ENCODE peak calls at places on chromosome 13, in ten cellular contexts. One of them, this sample, is unnamed.

GRCh38 chr13:32153056-32153455 is 121.5 kb downstream of the FRY start:
- DNase-seq in head of caudate nucleus: no peak
- DNase-seq in osteocyte: no peak
- DNase-seq in SK-N-SH: no peak
- DNase-seq in SHP77: no peak
- DNase-seq in AG04450: peak; percentile 36
- DNase-seq in stimulated activated CD4-positive, alpha-beta T cell treated with anti-CD3 and anti-CD28 coated beads, Interleukin-1b, Interleukin-23, amount 100 ng/mL, for 1 hour: no peak
- DNase-seq in T-helper 17 cell: no peak
- DNase-seq in NCI-H1417: no peak
- DNase-seq in coronary artery: no peak
- DNase-seq in this sample: no peak

GRCh38 chr13:41311607-41312500 is 787 bp downstream of the NAA16 start:
- DNase-seq in stimulated activated CD4-positive, alpha-beta T cell treated with anti-CD3 and anti-CD28 coated beads, Interleukin-1b, Interleukin-23, amount 100 ng/mL, for 1 hour: no peak
- DNase-seq in coronary artery: peak; percentile 75
- DNase-seq in NCI-H1417: peak; percentile 49
- DNase-seq in T-helper 17 cell: peak; percentile 48
- DNase-seq in osteocyte: no peak
- DNase-seq in SHP77: peak; percentile 10
- DNase-seq in AG04450: no peak
- DNase-seq in SK-N-SH: peak; percentile 62
- DNase-seq in head of caudate nucleus: no peak
- DNase-seq in this sample: no peak

GRCh38 chr13:74443623-74444022 is 309.4 kb upstream of the KLF12 start:
- DNase-seq in T-helper 17 cell: no peak
- DNase-seq in SK-N-SH: no peak
- DNase-seq in AG04450: peak; percentile 60
- DNase-seq in NCI-H1417: no peak
- DNase-seq in stimulated activated CD4-positive, alpha-beta T cell treated with anti-CD3 and anti-CD28 coated beads, Interleukin-1b, Interleukin-23, amount 100 ng/mL, for 1 hour: no peak
- DNase-seq in SHP77: no peak
- DNase-seq in head of caudate nucleus: no peak
- DNase-seq in osteocyte: no peak
- DNase-seq in coronary artery: no peak
- DNase-seq in this sample: no peak

GRCh38 chr13:66689037-66689619 is 541.0 kb downstream of the PCDH9 start:
- DNase-seq in SHP77: no peak
- DNase-seq in stimulated activated CD4-positive, alpha-beta T cell treated with anti-CD3 and anti-CD28 coated beads, Interleukin-1b, Interleukin-23, amount 100 ng/mL, for 1 hour: no peak
- DNase-seq in NCI-H1417: no peak
- DNase-seq in head of caudate nucleus: no peak
- DNase-seq in T-helper 17 cell: no peak
- DNase-seq in coronary artery: no peak
- DNase-seq in AG04450: no peak
- DNase-seq in osteocyte: no peak
- DNase-seq in SK-N-SH: peak; percentile 19
- DNase-seq in this sample: no peak

GRCh38 chr13:73090116-73090811 is 31.5 kb downstream of the KLF5 start:
- DNase-seq in SK-N-SH: no peak
- DNase-seq in head of caudate nucleus: no peak
- DNase-seq in T-helper 17 cell: no peak
- DNase-seq in NCI-H1417: peak; percentile 92
- DNase-seq in SHP77: peak; percentile 50
- DNase-seq in AG04450: peak; percentile 48
- DNase-seq in osteocyte: no peak
- DNase-seq in coronary artery: no peak
- DNase-seq in stimulated activated CD4-positive, alpha-beta T cell treated with anti-CD3 and anti-CD28 coated beads, Interleukin-1b, Interleukin-23, amount 100 ng/mL, for 1 hour: no peak
- DNase-seq in this sample: no peak

GRCh38 chr13:41216160-41216559 is 21.8 kb upstream of the KBTBD7 start:
- DNase-seq in SHP77: no peak
- DNase-seq in stimulated activated CD4-positive, alpha-beta T cell treated with anti-CD3 and anti-CD28 coated beads, Interleukin-1b, Interleukin-23, amount 100 ng/mL, for 1 hour: no peak
- DNase-seq in osteocyte: no peak
- DNase-seq in NCI-H1417: no peak
- DNase-seq in head of caudate nucleus: no peak
- DNase-seq in coronary artery: no peak
- DNase-seq in AG04450: peak; percentile 32
- DNase-seq in SK-N-SH: no peak
- DNase-seq in T-helper 17 cell: no peak
- DNase-seq in this sample: no peak

GRCh38 chr13:111873676-111874178 is 193.2 kb upstream of the SOX1 start:
- DNase-seq in NCI-H1417: no peak
- DNase-seq in SK-N-SH: no peak
- DNase-seq in head of caudate nucleus: no peak
- DNase-seq in AG04450: no peak
- DNase-seq in coronary artery: peak; percentile 38
- DNase-seq in T-helper 17 cell: no peak
- DNase-seq in SHP77: no peak
- DNase-seq in stimulated activated CD4-positive, alpha-beta T cell treated with anti-CD3 and anti-CD28 coated beads, Interleukin-1b, Interleukin-23, amount 100 ng/mL, for 1 hour: no peak
- DNase-seq in osteocyte: no peak
- DNase-seq in this sample: peak; percentile 43

GRCh38 chr13:32225494-32225931 is 89.7 kb downstream of the ZAR1L start:
- DNase-seq in AG04450: peak; percentile 89
- DNase-seq in stimulated activated CD4-positive, alpha-beta T cell treated with anti-CD3 and anti-CD28 coated beads, Interleukin-1b, Interleukin-23, amount 100 ng/mL, for 1 hour: no peak
- DNase-seq in osteocyte: no peak
- DNase-seq in SHP77: no peak
- DNase-seq in NCI-H1417: no peak
- DNase-seq in T-helper 17 cell: no peak
- DNase-seq in head of caudate nucleus: no peak
- DNase-seq in coronary artery: no peak
- DNase-seq in SK-N-SH: no peak
- DNase-seq in this sample: no peak

GRCh38 chr13:25977216-25977615 is 74.6 kb downstream of the SHISA2 start:
- DNase-seq in coronary artery: no peak
- DNase-seq in osteocyte: no peak
- DNase-seq in stimulated activated CD4-positive, alpha-beta T cell treated with anti-CD3 and anti-CD28 coated beads, Interleukin-1b, Interleukin-23, amount 100 ng/mL, for 1 hour: no peak
- DNase-seq in T-helper 17 cell: no peak
- DNase-seq in SHP77: peak; percentile 76
- DNase-seq in NCI-H1417: no peak
- DNase-seq in AG04450: no peak
- DNase-seq in SK-N-SH: no peak
- DNase-seq in head of caudate nucleus: no peak
- DNase-seq in this sample: no peak

GRCh38 chr13:79270859-79271258 is 135.2 kb downstream of the RBM26 start:
- DNase-seq in head of caudate nucleus: no peak
- DNase-seq in SK-N-SH: no peak
- DNase-seq in osteocyte: no peak
- DNase-seq in stimulated activated CD4-positive, alpha-beta T cell treated with anti-CD3 and anti-CD28 coated beads, Interleukin-1b, Interleukin-23, amount 100 ng/mL, for 1 hour: no peak
- DNase-seq in coronary artery: no peak
- DNase-seq in NCI-H1417: no peak
- DNase-seq in SHP77: no peak
- DNase-seq in T-helper 17 cell: no peak
- DNase-seq in AG04450: no peak
- DNase-seq in this sample: no peak

GRCh38 chr13:35343417-35343816 is 133.1 kb downstream of the MAB21L1 start:
- DNase-seq in coronary artery: no peak
- DNase-seq in SHP77: no peak
- DNase-seq in NCI-H1417: no peak
- DNase-seq in AG04450: no peak
- DNase-seq in head of caudate nucleus: no peak
- DNase-seq in stimulated activated CD4-positive, alpha-beta T cell treated with anti-CD3 and anti-CD28 coated beads, Interleukin-1b, Interleukin-23, amount 100 ng/mL, for 1 hour: no peak
- DNase-seq in SK-N-SH: no peak
- DNase-seq in osteocyte: no peak
- DNase-seq in T-helper 17 cell: no peak
- DNase-seq in this sample: no peak

GRCh38 chr13:31955745-31956144 is 75.8 kb upstream of the FRY start:
- DNase-seq in NCI-H1417: no peak
- DNase-seq in osteocyte: no peak
- DNase-seq in T-helper 17 cell: no peak
- DNase-seq in stimulated activated CD4-positive, alpha-beta T cell treated with anti-CD3 and anti-CD28 coated beads, Interleukin-1b, Interleukin-23, amount 100 ng/mL, for 1 hour: no peak
- DNase-seq in coronary artery: no peak
- DNase-seq in head of caudate nucleus: no peak
- DNase-seq in SHP77: no peak
- DNase-seq in AG04450: no peak
- DNase-seq in SK-N-SH: no peak
- DNase-seq in this sample: no peak

GRCh38 chr13:63512095-63512494 is 2096.4 kb upstream of the PCDH20 start:
- DNase-seq in osteocyte: no peak
- DNase-seq in head of caudate nucleus: no peak
- DNase-seq in coronary artery: no peak
- DNase-seq in stimulated activated CD4-positive, alpha-beta T cell treated with anti-CD3 and anti-CD28 coated beads, Interleukin-1b, Interleukin-23, amount 100 ng/mL, for 1 hour: no peak
- DNase-seq in T-helper 17 cell: no peak
- DNase-seq in AG04450: no peak
- DNase-seq in NCI-H1417: no peak
- DNase-seq in SK-N-SH: no peak
- DNase-seq in SHP77: no peak
- DNase-seq in this sample: no peak

GRCh38 chr13:87527036-87527435 is 144.1 kb upstream of the SLITRK5 start:
- DNase-seq in stimulated activated CD4-positive, alpha-beta T cell treated with anti-CD3 and anti-CD28 coated beads, Interleukin-1b, Interleukin-23, amount 100 ng/mL, for 1 hour: no peak
- DNase-seq in head of caudate nucleus: no peak
- DNase-seq in SK-N-SH: no peak
- DNase-seq in SHP77: no peak
- DNase-seq in T-helper 17 cell: no peak
- DNase-seq in coronary artery: no peak
- DNase-seq in NCI-H1417: no peak
- DNase-seq in AG04450: no peak
- DNase-seq in osteocyte: no peak
- DNase-seq in this sample: no peak

GRCh38 chr13:86864376-86864775 is 806.8 kb upstream of the SLITRK5 start:
- DNase-seq in head of caudate nucleus: no peak
- DNase-seq in SHP77: no peak
- DNase-seq in coronary artery: no peak
- DNase-seq in NCI-H1417: no peak
- DNase-seq in SK-N-SH: no peak
- DNase-seq in AG04450: no peak
- DNase-seq in osteocyte: no peak
- DNase-seq in T-helper 17 cell: no peak
- DNase-seq in stimulated activated CD4-positive, alpha-beta T cell treated with anti-CD3 and anti-CD28 coated beads, Interleukin-1b, Interleukin-23, amount 100 ng/mL, for 1 hour: no peak
- DNase-seq in this sample: no peak

GRCh38 chr13:98997738-98998641 is 20.1 kb upstream of the DOCK9 start:
- DNase-seq in T-helper 17 cell: no peak
- DNase-seq in AG04450: no peak
- DNase-seq in coronary artery: no peak
- DNase-seq in SHP77: peak; percentile 83
- DNase-seq in NCI-H1417: no peak
- DNase-seq in osteocyte: no peak
- DNase-seq in stimulated activated CD4-positive, alpha-beta T cell treated with anti-CD3 and anti-CD28 coated beads, Interleukin-1b, Interleukin-23, amount 100 ng/mL, for 1 hour: no peak
- DNase-seq in head of caudate nucleus: no peak
- DNase-seq in SK-N-SH: no peak
- DNase-seq in this sample: no peak

GRCh38 chr13:51033431-51034185 is 77.5 kb downstream of the C13orf42 start:
- DNase-seq in osteocyte: peak; percentile 60
- DNase-seq in NCI-H1417: no peak
- DNase-seq in SHP77: no peak
- DNase-seq in T-helper 17 cell: no peak
- DNase-seq in stimulated activated CD4-positive, alpha-beta T cell treated with anti-CD3 and anti-CD28 coated beads, Interleukin-1b, Interleukin-23, amount 100 ng/mL, for 1 hour: no peak
- DNase-seq in head of caudate nucleus: no peak
- DNase-seq in coronary artery: no peak
- DNase-seq in SK-N-SH: no peak
- DNase-seq in AG04450: no peak
- DNase-seq in this sample: no peak

GRCh38 chr13:32278456-32278855 is 36.7 kb downstream of the ZAR1L start:
- DNase-seq in AG04450: peak; percentile 50
- DNase-seq in coronary artery: no peak
- DNase-seq in T-helper 17 cell: no peak
- DNase-seq in stimulated activated CD4-positive, alpha-beta T cell treated with anti-CD3 and anti-CD28 coated beads, Interleukin-1b, Interleukin-23, amount 100 ng/mL, for 1 hour: no peak
- DNase-seq in osteocyte: no peak
- DNase-seq in SK-N-SH: no peak
- DNase-seq in head of caudate nucleus: no peak
- DNase-seq in SHP77: no peak
- DNase-seq in NCI-H1417: no peak
- DNase-seq in this sample: no peak

GRCh38 chr13:36685912-36686311 is 12.1 kb downstream of the SERTM1 start:
- DNase-seq in T-helper 17 cell: no peak
- DNase-seq in coronary artery: no peak
- DNase-seq in AG04450: no peak
- DNase-seq in stimulated activated CD4-positive, alpha-beta T cell treated with anti-CD3 and anti-CD28 coated beads, Interleukin-1b, Interleukin-23, amount 100 ng/mL, for 1 hour: no peak
- DNase-seq in SHP77: no peak
- DNase-seq in NCI-H1417: no peak
- DNase-seq in head of caudate nucleus: no peak
- DNase-seq in osteocyte: no peak
- DNase-seq in SK-N-SH: no peak
- DNase-seq in this sample: no peak

GRCh38 chr13:70424428-70424827 is 316.2 kb upstream of the KLHL1 start:
- DNase-seq in coronary artery: no peak
- DNase-seq in T-helper 17 cell: no peak
- DNase-seq in head of caudate nucleus: no peak
- DNase-seq in AG04450: no peak
- DNase-seq in NCI-H1417: no peak
- DNase-seq in SHP77: no peak
- DNase-seq in osteocyte: no peak
- DNase-seq in SK-N-SH: no peak
- DNase-seq in stimulated activated CD4-positive, alpha-beta T cell treated with anti-CD3 and anti-CD28 coated beads, Interleukin-1b, Interleukin-23, amount 100 ng/mL, for 1 hour: no peak
- DNase-seq in this sample: no peak

GRCh38 chr13:78054152-78054551 is 135.5 kb upstream of the EDNRB start:
- DNase-seq in osteocyte: no peak
- DNase-seq in AG04450: no peak
- DNase-seq in T-helper 17 cell: no peak
- DNase-seq in SK-N-SH: no peak
- DNase-seq in SHP77: no peak
- DNase-seq in stimulated activated CD4-positive, alpha-beta T cell treated with anti-CD3 and anti-CD28 coated beads, Interleukin-1b, Interleukin-23, amount 100 ng/mL, for 1 hour: no peak
- DNase-seq in NCI-H1417: no peak
- DNase-seq in head of caudate nucleus: no peak
- DNase-seq in coronary artery: no peak
- DNase-seq in this sample: no peak

GRCh38 chr13:80486407-80486806 is 145.5 kb upstream of the SPRY2 start:
- DNase-seq in AG04450: no peak
- DNase-seq in SHP77: no peak
- DNase-seq in SK-N-SH: no peak
- DNase-seq in osteocyte: no peak
- DNase-seq in head of caudate nucleus: no peak
- DNase-seq in T-helper 17 cell: no peak
- DNase-seq in coronary artery: no peak
- DNase-seq in stimulated activated CD4-positive, alpha-beta T cell treated with anti-CD3 and anti-CD28 coated beads, Interleukin-1b, Interleukin-23, amount 100 ng/mL, for 1 hour: no peak
- DNase-seq in NCI-H1417: no peak
- DNase-seq in this sample: no peak

GRCh38 chr13:47119568-47120080 is 222.8 kb upstream of the HTR2A start:
- DNase-seq in head of caudate nucleus: no peak
- DNase-seq in SHP77: no peak
- DNase-seq in coronary artery: no peak
- DNase-seq in SK-N-SH: no peak
- DNase-seq in AG04450: no peak
- DNase-seq in NCI-H1417: no peak
- DNase-seq in T-helper 17 cell: no peak
- DNase-seq in stimulated activated CD4-positive, alpha-beta T cell treated with anti-CD3 and anti-CD28 coated beads, Interleukin-1b, Interleukin-23, amount 100 ng/mL, for 1 hour: no peak
- DNase-seq in osteocyte: no peak
- DNase-seq in this sample: no peak

GRCh38 chr13:44148159-44148929 is 225.3 kb upstream of the SERP2 start:
- DNase-seq in stimulated activated CD4-positive, alpha-beta T cell treated with anti-CD3 and anti-CD28 coated beads, Interleukin-1b, Interleukin-23, amount 100 ng/mL, for 1 hour: no peak
- DNase-seq in SHP77: no peak
- DNase-seq in coronary artery: no peak
- DNase-seq in osteocyte: no peak
- DNase-seq in head of caudate nucleus: peak; percentile 55
- DNase-seq in NCI-H1417: no peak
- DNase-seq in T-helper 17 cell: no peak
- DNase-seq in SK-N-SH: no peak
- DNase-seq in AG04450: no peak
- DNase-seq in this sample: no peak

GRCh38 chr13:94886191-94886590 is 173.8 kb upstream of the SOX21 start:
- DNase-seq in AG04450: no peak
- DNase-seq in T-helper 17 cell: no peak
- DNase-seq in NCI-H1417: no peak
- DNase-seq in osteocyte: no peak
- DNase-seq in coronary artery: no peak
- DNase-seq in SK-N-SH: no peak
- DNase-seq in SHP77: no peak
- DNase-seq in head of caudate nucleus: no peak
- DNase-seq in stimulated activated CD4-positive, alpha-beta T cell treated with anti-CD3 and anti-CD28 coated beads, Interleukin-1b, Interleukin-23, amount 100 ng/mL, for 1 hour: no peak
- DNase-seq in this sample: no peak

GRCh38 chr13:42176286-42176685 is 95.7 kb upstream of the AKAP11 start:
- DNase-seq in AG04450: no peak
- DNase-seq in SK-N-SH: no peak
- DNase-seq in osteocyte: no peak
- DNase-seq in stimulated activated CD4-positive, alpha-beta T cell treated with anti-CD3 and anti-CD28 coated beads, Interleukin-1b, Interleukin-23, amount 100 ng/mL, for 1 hour: no peak
- DNase-seq in T-helper 17 cell: no peak
- DNase-seq in coronary artery: no peak
- DNase-seq in SHP77: no peak
- DNase-seq in NCI-H1417: no peak
- DNase-seq in head of caudate nucleus: no peak
- DNase-seq in this sample: no peak

GRCh38 chr13:113428871-113429607 is 24.2 kb downstream of the ADPRHL1 start:
- DNase-seq in AG04450: no peak
- DNase-seq in NCI-H1417: no peak
- DNase-seq in osteocyte: no peak
- DNase-seq in SK-N-SH: no peak
- DNase-seq in SHP77: no peak
- DNase-seq in stimulated activated CD4-positive, alpha-beta T cell treated with anti-CD3 and anti-CD28 coated beads, Interleukin-1b, Interleukin-23, amount 100 ng/mL, for 1 hour: no peak
- DNase-seq in coronary artery: no peak
- DNase-seq in head of caudate nucleus: no peak
- DNase-seq in T-helper 17 cell: no peak
- DNase-seq in this sample: no peak

GRCh38 chr13:78601124-78601885 is 2.0 kb downstream of the POU4F1 start:
- DNase-seq in SK-N-SH: peak; percentile 45
- DNase-seq in NCI-H1417: peak; percentile 43
- DNase-seq in head of caudate nucleus: no peak
- DNase-seq in coronary artery: no peak
- DNase-seq in SHP77: no peak
- DNase-seq in T-helper 17 cell: no peak
- DNase-seq in osteocyte: no peak
- DNase-seq in stimulated activated CD4-positive, alpha-beta T cell treated with anti-CD3 and anti-CD28 coated beads, Interleukin-1b, Interleukin-23, amount 100 ng/mL, for 1 hour: no peak
- DNase-seq in AG04450: no peak
- DNase-seq in this sample: no peak

This sample was measured in type B pancreatic cell.